ENCODE peak calls at places on chromosomes 6 and 20, in seven cellular contexts. L is H9, F is mucosa of gallbladder, Y is endothelial cell, V is HTR-8/SVneo, R is GM13976, M is pons. W is an unnamed sample.

GRCh38 chr6:4017058-4017457 is 61.9 kb downstream of the FAM217A start:
- DNase-seq in L (no peak), F (no peak), Y (no peak), V (no peak), R (no peak), M (no peak), W (no peak)

GRCh38 chr6:75932067-75932466 is 140.4 kb downstream of the IMPG1 start:
- DNase-seq in L (peak), F (no peak), Y (peak), V (no peak), R (peak), M (peak), W (peak)

GRCh38 chr6:25229671-25230321 is 49.4 kb upstream of the CARMIL1 start:
- DNase-seq in L (no peak), F (no peak), Y (no peak), V (peak), R (no peak), M (no peak), W (no peak)

GRCh38 chr6:161107779-161108380 is 116.3 kb downstream of the MAP3K4 start:
- DNase-seq in L (no peak), F (no peak), Y (no peak), V (no peak), R (no peak), M (no peak), W (peak)

GRCh38 chr20:33008336-33009213 is 1.1 kb downstream of the BPIFB2 start:
- DNase-seq in L (no peak), F (no peak), Y (no peak), V (no peak), R (no peak), M (no peak), W (no peak)

GRCh38 chr6:110660066-110660655 is 155.1 kb downstream of the CDK19 start:
- DNase-seq in L (no peak), F (no peak), Y (no peak), V (no peak), R (no peak), M (no peak), W (no peak)

GRCh38 chr6:63351995-63352586 is 32.3 kb upstream of the LGSN start:
- DNase-seq in L (no peak), F (no peak), Y (no peak), V (peak), R (peak), M (peak), W (no peak)

GRCh38 chr6:12937971-12938370 is 221.4 kb downstream of the PHACTR1 start:
- DNase-seq in L (no peak), F (no peak), Y (no peak), V (no peak), R (no peak), M (no peak), W (no peak)

GRCh38 chr6:27279513-27280063 is 32.1 kb downstream of the PRSS16 start:
- DNase-seq in L (peak), F (no peak), Y (peak), V (peak), R (no peak), M (no peak), W (no peak)

GRCh38 chr6:125166711-125167110 is 13.1 kb downstream of the TPD52L1 start:
- DNase-seq in L (no peak), F (no peak), Y (no peak), V (no peak), R (no peak), M (no peak), W (no peak)

GRCh38 chr6:156533860-156534580 is 243.2 kb upstream of the ARID1B start:
- DNase-seq in L (no peak), F (no peak), Y (no peak), V (no peak), R (no peak), M (peak), W (no peak)

GRCh38 chr6:110054664-110055386 is 76.7 kb downstream of the GPR6 start:
- DNase-seq in L (no peak), F (no peak), Y (no peak), V (no peak), R (no peak), M (no peak), W (no peak)

GRCh38 chr6:127446356-127446755 is 12.8 kb downstream of the KIAA0408 start:
- DNase-seq in L (no peak), F (no peak), Y (no peak), V (no peak), R (no peak), M (no peak), W (no peak)

GRCh38 chr6:3209114-3210023 is 18.1 kb downstream of the TUBB2B start:
- DNase-seq in L (peak), F (peak), Y (no peak), V (peak), R (peak), M (no peak), W (no peak)

GRCh38 chr20:20802328-20802727 is 89.9 kb upstream of the RALGAPA2 start:
- DNase-seq in L (no peak), F (no peak), Y (no peak), V (no peak), R (no peak), M (no peak), W (no peak)

GRCh38 chr6:25692472-25692871 is 40.5 kb downstream of the SCGN start:
- DNase-seq in L (no peak), F (no peak), Y (no peak), V (no peak), R (no peak), M (no peak), W (no peak)